ENCODE peak calls at places on chromosomes 5 and 9, in six cellular contexts. O is endothelial cell, L is suprapubic skin, Y is tibial artery, G is neural progenitor cell, H is IMR-90. F is an unnamed sample.

GRCh38 chr5:6829150-6829784 is 116.0 kb downstream of the TENT4A start:
- DNase-seq in O (no peak), L (no peak), Y (no peak), G (no peak), H (no peak), F (no peak)

GRCh38 chr5:124748687-124749594 is 2.5 kb upstream of the ZNF608 start:
- DNase-seq in O (peak), L (peak), Y (peak), G (peak), H (peak), F (peak)

GRCh38 chr9:113513111-113513510 is 49.6 kb downstream of the RGS3 start:
- DNase-seq in O (no peak), L (no peak), Y (no peak), G (no peak), H (no peak), F (no peak)

GRCh38 chr5:150155258-150156032 is at the start of gene PDGFRB:
- DNase-seq in O (no peak), L (peak), Y (peak), G (peak), H (peak), F (no peak)

GRCh38 chr9:31799953-31800609 is 584.4 kb upstream of the ACO1 start:
- DNase-seq in O (peak), L (no peak), Y (no peak), G (peak), H (no peak), F (no peak)

GRCh38 chr9:6829027-6829426 is 71.3 kb downstream of the KDM4C start:
- DNase-seq in O (no peak), L (no peak), Y (no peak), G (peak), H (peak), F (peak)

GRCh38 chr9:121598167-121599000 is 53.0 kb upstream of the DAB2IP start:
- DNase-seq in O (peak), L (peak), Y (peak), G (peak), H (peak), F (peak)

GRCh38 chr5:157294692-157295091 is 28.8 kb downstream of the CYFIP2 start:
- DNase-seq in O (no peak), L (no peak), Y (no peak), G (no peak), H (no peak), F (no peak)

GRCh38 chr9:109870365-109870764 is 90.4 kb downstream of the PALM2AKAP2 start:
- DNase-seq in O (no peak), L (no peak), Y (no peak), G (no peak), H (no peak), F (no peak)

GRCh38 chr9:108671794-108672193 is 184.0 kb downstream of the ACTL7B start:
- DNase-seq in O (no peak), L (no peak), Y (no peak), G (no peak), H (peak), F (no peak)
- TF ChIP-seq CTCF in O (no peak), L (no peak), Y (no peak), G (no peak), H (no peak), F (no peak)

DNA sequence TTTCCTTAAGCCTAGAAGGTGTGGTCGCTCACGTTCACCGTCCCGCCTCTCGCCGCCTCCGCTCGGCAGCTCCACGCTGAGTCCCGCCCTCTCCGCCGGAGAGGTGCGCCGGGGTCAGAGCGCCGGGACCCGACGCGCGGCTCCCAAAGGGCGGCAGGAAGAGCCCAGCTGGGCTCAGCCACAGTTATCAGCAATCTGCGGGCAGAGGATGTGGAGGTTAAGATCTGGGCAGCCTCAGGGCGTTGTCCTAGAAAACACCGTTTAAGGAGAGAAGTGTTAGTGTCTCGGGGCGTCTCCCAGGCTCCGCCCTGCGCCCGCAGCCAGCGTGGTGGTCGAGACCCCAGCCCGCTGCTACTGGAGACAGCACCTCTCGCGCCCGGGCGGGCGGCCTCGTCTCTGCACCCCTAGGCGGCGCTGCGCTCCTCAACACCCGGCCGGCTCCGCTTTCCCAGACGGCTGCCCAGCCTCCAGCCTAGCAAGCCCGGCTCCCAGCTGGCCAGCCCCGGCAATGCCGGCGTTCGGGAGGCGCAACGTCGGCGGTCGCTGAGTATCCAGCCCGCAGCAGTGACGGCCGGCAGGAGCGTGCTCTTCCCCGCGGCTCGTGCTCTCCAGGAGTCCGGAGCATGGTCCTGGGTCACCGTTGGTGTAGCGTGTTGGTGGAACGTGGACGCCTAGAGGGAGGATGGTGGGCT is at the start of gene PCDHAC1:
- DNase-seq in O (peak), L (peak), Y (peak), G (peak), H (no peak), F (peak)
- TF ChIP-seq CTCF in O (peak), L (peak), Y (peak), G (peak), H (peak), F (peak)

GRCh38 chr5:76273491-76273890 is 129.6 kb upstream of the IQGAP2 start:
- DNase-seq in O (no peak), L (no peak), Y (no peak), G (no peak), H (no peak), F (no peak)

GRCh38 chr5:76271836-76272235 is 131.2 kb upstream of the IQGAP2 start:
- DNase-seq in O (no peak), L (no peak), Y (no peak), G (no peak), H (no peak), F (no peak)

GRCh38 chr5:76270214-76270613 is 132.9 kb upstream of the IQGAP2 start:
- DNase-seq in O (no peak), L (no peak), Y (no peak), G (no peak), H (peak), F (peak)

GRCh38 chr5:76269259-76269958 is 133.7 kb upstream of the IQGAP2 start:
- DNase-seq in O (no peak), L (no peak), Y (no peak), G (no peak), H (no peak), F (no peak)

DNA sequence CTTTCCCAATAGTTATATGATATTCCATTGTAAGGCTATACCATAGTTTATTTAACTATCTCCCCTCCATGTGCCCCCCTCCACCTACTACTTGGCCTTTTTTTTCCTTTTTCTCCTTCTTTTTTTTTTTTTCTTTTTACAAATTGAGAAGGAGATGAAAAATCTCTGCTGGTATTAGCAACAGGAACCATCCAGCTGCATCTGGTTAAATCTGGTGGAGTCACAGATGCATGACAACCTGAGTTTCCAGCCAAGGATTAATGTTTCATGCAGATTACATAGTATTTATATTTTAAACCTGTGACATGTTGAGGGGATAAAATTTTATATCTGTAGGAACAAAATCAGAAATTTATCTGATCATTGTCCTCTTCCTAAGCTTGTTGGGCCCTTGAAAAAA is 128.5 kb upstream of the IQGAP2 start:
- DNase-seq in O (no peak), L (no peak), Y (no peak), G (no peak), H (no peak), F (no peak)
- TF ChIP-seq CTCF in O (no peak), L (no peak), Y (no peak), G (no peak), H (no peak), F (no peak)

GRCh38 chr9:111501005-111501562 is 16.9 kb upstream of the ECPAS start:
- DNase-seq in O (no peak), L (no peak), Y (no peak), G (no peak), H (no peak), F (no peak)
- TF ChIP-seq CTCF in O (no peak), L (no peak), Y (no peak), G (no peak), H (no peak), F (no peak)

GRCh38 chr9:93053781-93054331 is 4.6 kb upstream of the SUSD3 start:
- DNase-seq in O (no peak), L (no peak), Y (no peak), G (no peak), H (no peak), F (no peak)

GRCh38 chr9:93049491-93049890 is 9.0 kb upstream of the SUSD3 start:
- DNase-seq in O (no peak), L (no peak), Y (peak), G (no peak), H (no peak), F (no peak)

GRCh38 chr9:93054758-93055704 is 3.5 kb upstream of the SUSD3 start:
- DNase-seq in O (no peak), L (no peak), Y (no peak), G (no peak), H (no peak), F (no peak)

GRCh38 chr9:93048706-93049448 is 9.6 kb upstream of the SUSD3 start:
- DNase-seq in O (no peak), L (no peak), Y (no peak), G (no peak), H (no peak), F (no peak)

GRCh38 chr9:93052791-93053540 is 5.5 kb upstream of the SUSD3 start:
- DNase-seq in O (no peak), L (no peak), Y (no peak), G (peak), H (no peak), F (no peak)
- TF ChIP-seq CTCF in O (no peak), L (no peak), Y (no peak), G (peak), H (no peak), F (no peak)

GRCh38 chr5:131633830-131634229 is 1.2 kb downstream of the RAPGEF6 start:
- DNase-seq in O (no peak), L (no peak), Y (no peak), G (no peak), H (no peak), F (no peak)
- TF ChIP-seq CTCF in O (no peak), L (no peak), Y (no peak), G (no peak), H (no peak), F (no peak)

GRCh38 chr9:357560-357959 is 142.9 kb downstream of the DOCK8 start:
- DNase-seq in O (no peak), L (no peak), Y (no peak), G (no peak), H (no peak), F (no peak)
- TF ChIP-seq CTCF in O (no peak), L (no peak), Y (no peak), G (no peak), H (no peak), F (no peak)

DNA sequence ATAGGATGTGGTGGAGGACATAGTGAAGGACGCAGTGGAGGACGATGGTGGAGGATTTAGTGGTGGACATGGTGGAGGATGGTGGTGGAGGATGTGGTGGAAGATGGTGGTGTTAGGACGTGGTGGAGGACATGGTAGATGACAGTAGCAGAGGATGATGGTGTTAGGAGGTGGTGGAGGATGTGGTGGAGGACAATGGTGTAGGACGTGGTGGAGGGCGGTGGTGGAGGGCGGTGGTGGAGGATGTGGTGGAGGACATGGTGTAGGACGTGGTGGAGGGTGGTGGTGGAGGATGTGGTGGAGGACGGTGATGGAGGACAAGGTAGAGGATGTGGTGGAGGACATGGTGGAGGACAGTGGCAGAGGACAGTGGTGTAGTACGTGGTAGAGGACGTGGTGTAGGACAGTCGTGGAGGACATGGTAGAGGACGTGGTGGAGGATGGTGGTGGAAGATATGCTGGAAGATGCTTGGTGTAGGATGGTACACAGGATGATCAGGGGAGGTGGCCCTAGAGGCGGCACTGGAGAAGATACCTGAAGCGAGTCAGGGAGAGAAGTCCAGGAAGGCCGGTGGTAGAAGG is 68.7 kb downstream of the S1PR3 start:
- DNase-seq in O (no peak), L (no peak), Y (no peak), G (no peak), H (no peak), F (no peak)
- TF ChIP-seq CTCF in O (no peak), L (no peak), Y (no peak), G (no peak), H (no peak), F (no peak)

GRCh38 chr5:71456362-71456743 is 902 bp downstream of the BDP1 start:
- DNase-seq in O (no peak), L (no peak), Y (no peak), G (no peak), H (no peak), F (no peak)
- TF ChIP-seq CTCF in O (no peak), L (no peak), Y (no peak), G (no peak), H (no peak), F (no peak)

F was measured in Calu3.